ENCODE peak calls at places on chromosomes 7 and 10, in ten cellular contexts. J is IMR-90; I is CD8-positive, alpha-beta T cell; Y is astrocyte; W is uterus; Q is right cardiac atrium; S is heart right ventricle; Z is left lung; H is right lobe of liver; O is tibial artery. L is an unnamed sample.

GRCh38 chr7:130878785-130879184 is 144.8 kb upstream of the KLF14 start:
- DNase-seq in Y (peak; percentile 61), O (no peak), J (peak; percentile 52), S (no peak), Q (no peak), Z (no peak), W (no peak), I (no peak), H (no peak), L (no peak)

GRCh38 chr7:2639151-2639993 is 7.6 kb downstream of the TTYH3 start:
- DNase-seq in O (no peak), Y (no peak), Z (no peak), S (peak; percentile 46), W (no peak), I (no peak), H (no peak), J (no peak), Q (no peak), L (peak; percentile 79)

GRCh38 chr7:27873006-27873295 is 133.0 kb downstream of the TAX1BP1 start:
- DNase-seq in Z (no peak), O (no peak), I (no peak), S (no peak), Y (no peak), Q (no peak), J (no peak), W (no peak), H (no peak), L (no peak)

GRCh38 chr10:119525116-119525515 is 17.4 kb downstream of the RGS10 start:
- DNase-seq in W (no peak), S (no peak), O (no peak), Z (no peak), I (no peak), J (no peak), Y (no peak), Q (no peak), H (no peak), L (no peak)

GRCh38 chr10:103835121-103836045 is 20.0 kb downstream of the SH3PXD2A start:
- DNase-seq in I (no peak), Z (no peak), W (peak; percentile 86), Q (peak; percentile 88), S (peak; percentile 76), J (peak; percentile 87), Y (peak; percentile 53), H (peak; percentile 83), O (peak; percentile 74), L (peak; percentile 65)

GRCh38 chr10:33064706-33065105 is 106.7 kb upstream of the ITGB1 start:
- DNase-seq in H (no peak), O (no peak), W (no peak), Z (no peak), J (peak; percentile 6), S (no peak), I (no peak), Q (no peak), Y (no peak), L (no peak)

GRCh38 chr7:148799893-148800545 is 84.1 kb downstream of the EZH2 start:
- DNase-seq in J (no peak), H (no peak), Q (no peak), W (no peak), S (no peak), Y (no peak), Z (no peak), I (no peak), O (no peak), L (no peak)

GRCh38 chr7:85004402-85004801 is 182.5 kb downstream of the SEMA3D start:
- DNase-seq in H (no peak), Q (no peak), Y (no peak), I (no peak), Z (no peak), W (no peak), J (peak; percentile 29), S (no peak), O (no peak), L (no peak)

GRCh38 chr7:14871880-14872279 is 30.7 kb downstream of the DGKB start:
- DNase-seq in O (no peak), Q (no peak), J (no peak), Z (no peak), Y (no peak), W (no peak), I (no peak), S (no peak), H (no peak), L (no peak)

GRCh38 chr10:43308986-43309385 is 42.1 kb upstream of the RASGEF1A start:
- DNase-seq in O (no peak), I (no peak), W (peak; percentile 31), H (peak; percentile 73), Y (no peak), S (no peak), Z (no peak), J (no peak), Q (peak; percentile 64), L (peak; percentile 39)

GRCh38 chr10:28577506-28577905 is 44.6 kb downstream of the WAC start:
- DNase-seq in Q (no peak), S (no peak), W (no peak), O (no peak), Y (no peak), Z (no peak), H (no peak), I (no peak), J (no peak), L (no peak)

GRCh38 chr7:109579876-109580275 is 1010.2 kb downstream of the DNAJB9 start:
- DNase-seq in S (no peak), I (no peak), J (no peak), Q (no peak), O (no peak), W (no peak), Y (no peak), Z (no peak), H (no peak), L (no peak)

GRCh38 chr10:62860946-62861345 is 44.8 kb upstream of the EGR2 start:
- DNase-seq in J (no peak), Q (no peak), S (no peak), W (no peak), I (no peak), O (no peak), Y (no peak), Z (no peak), H (no peak), L (no peak)

GRCh38 chr7:104267701-104268368 is 60.0 kb upstream of the ORC5 start:
- DNase-seq in I (no peak), S (no peak), O (no peak), Z (no peak), W (no peak), Q (no peak), Y (no peak), J (peak; percentile 28), H (no peak), L (no peak)

GRCh38 chr10:34719746-34720145 is 95.3 kb downstream of the PARD3 start:
- DNase-seq in W (no peak), Q (no peak), H (no peak), J (no peak), Y (no peak), S (no peak), O (no peak), I (no peak), Z (no peak), L (no peak)

GRCh38 chr10:20004087-20004523 is 187.9 kb downstream of the PLXDC2 start:
- DNase-seq in J (peak; percentile 45), W (no peak), I (no peak), Y (peak; percentile 72), O (peak; percentile 49), S (peak; percentile 57), Q (peak; percentile 61), H (peak; percentile 62), Z (peak; percentile 65), L (peak; percentile 73)

DNA sequence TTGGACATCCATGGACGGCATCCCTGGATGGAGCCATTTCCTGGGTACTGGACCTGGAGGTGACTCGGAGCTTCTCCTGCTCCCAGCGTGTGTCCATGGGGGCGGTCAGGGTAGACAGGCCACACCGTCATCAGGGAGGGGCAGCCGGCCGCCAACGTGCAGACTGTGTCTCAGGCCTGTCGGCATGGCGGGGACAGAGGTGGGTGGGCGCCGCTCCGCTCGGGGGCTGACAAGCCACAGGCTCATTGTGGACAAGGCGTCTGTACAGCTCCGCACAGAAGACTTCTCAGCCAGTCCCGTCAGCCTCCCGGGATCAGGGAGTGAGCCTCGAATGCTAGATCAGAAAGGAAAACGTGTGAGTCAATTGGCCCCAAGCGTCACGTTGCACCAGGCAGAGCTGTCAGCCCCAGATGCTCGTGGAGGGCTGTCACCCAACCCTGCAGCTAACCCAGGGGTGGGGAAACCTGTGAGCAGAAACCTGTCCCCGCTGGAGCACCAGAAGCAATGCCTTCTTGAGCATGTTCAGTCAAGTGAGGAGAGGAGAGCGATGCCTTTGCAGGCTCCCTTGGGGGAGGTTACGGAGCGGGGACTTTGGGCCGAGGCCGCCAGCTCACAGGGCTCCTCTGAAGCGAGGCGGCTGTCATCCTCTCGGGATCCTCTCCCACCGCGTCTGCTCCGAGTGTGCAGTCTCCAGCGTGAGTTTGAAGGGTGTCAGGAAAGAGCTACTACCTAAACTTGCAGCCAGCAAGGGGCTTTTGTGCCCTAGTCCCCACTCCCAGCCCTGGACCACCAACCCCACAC is 16.0 kb upstream of the DPYSL4 start:
- DNase-seq in I (no peak), Z (peak; percentile 28), O (no peak), Q (no peak), Y (no peak), W (no peak), H (peak; percentile 53), J (no peak), S (no peak), L (peak; percentile 70)
- H3K27me3 ChIP-seq in I (no peaks in the 10 kb centered on the region), Z (peaks cover 45% of the 10 kb centered on the region), O (no peaks in the 10 kb centered on the region), Q (no peaks in the 10 kb centered on the region), Y (peaks cover 17% of the 10 kb centered on the region), W (no peaks in the 10 kb centered on the region), H (no peaks in the 10 kb centered on the region), J (peaks cover 17% of the 10 kb centered on the region), S (no peaks in the 10 kb centered on the region), L (no peaks in the 10 kb centered on the region)

DNA sequence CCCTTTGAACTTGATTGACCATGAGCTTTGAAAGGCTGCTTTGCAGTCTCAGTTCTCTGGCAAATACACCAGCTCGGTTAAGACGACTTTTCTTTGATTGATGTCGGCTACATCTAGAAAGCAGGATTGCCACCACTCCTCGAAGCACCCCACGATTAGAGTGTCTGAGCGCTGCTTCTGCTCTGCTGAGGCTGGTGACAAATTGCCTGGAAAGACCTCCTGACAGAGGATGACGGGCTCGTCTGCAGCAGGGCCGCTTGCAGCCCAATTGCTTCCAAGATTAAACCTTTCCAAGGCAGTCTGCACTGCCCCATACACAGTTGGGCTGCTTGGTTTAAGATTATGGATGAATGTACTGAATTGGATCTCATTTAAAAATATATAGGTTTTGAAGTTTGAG is 182.0 kb downstream of the CUX1 start:
- DNase-seq in S (no peak), Y (no peak), Z (no peak), W (no peak), H (no peak), O (no peak), J (no peak), I (no peak), Q (no peak), L (no peak)
- H3K4me1 ChIP-seq in S (peaks cover 33% of the 10 kb centered on the region), Y (no peaks in the 10 kb centered on the region), Z (peaks cover 7% of the 10 kb centered on the region), W (peaks cover 4% of the 10 kb centered on the region), H (no peaks in the 10 kb centered on the region), O (no peaks in the 10 kb centered on the region), J (peaks cover 6% of the 10 kb centered on the region), I (no peaks in the 10 kb centered on the region), Q (peaks cover 2% of the 10 kb centered on the region), L (peaks cover 39% of the 10 kb centered on the region)

GRCh38 chr7:82384779-82385178 is 58.8 kb downstream of the CACNA2D1 start:
- DNase-seq in Y (no peak), I (no peak), S (no peak), Q (no peak), H (no peak), Z (no peak), O (no peak), J (no peak), W (no peak), L (no peak)
- H3K27me3 ChIP-seq in Y (no peaks in the 10 kb centered on the region), I (no peaks in the 10 kb centered on the region), S (no peaks in the 10 kb centered on the region), Q (no peaks in the 10 kb centered on the region), H (no peaks in the 10 kb centered on the region), Z (no peaks in the 10 kb centered on the region), O (no peaks in the 10 kb centered on the region), J (no peaks in the 10 kb centered on the region), W (no peaks in the 10 kb centered on the region), L (no peaks in the 10 kb centered on the region)

GRCh38 chr7:155449880-155450557 is 7.9 kb upstream of the EN2 start:
- DNase-seq in I (no peak), J (no peak), S (no peak), W (no peak), Q (no peak), O (no peak), Z (no peak), Y (no peak), H (no peak), L (peak; percentile 47)
- H3K4me1 ChIP-seq in I (no peaks in the 10 kb centered on the region), J (no peaks in the 10 kb centered on the region), S (peaks cover 41% of the 10 kb centered on the region), W (peaks cover 18% of the 10 kb centered on the region), Q (peaks cover 2% of the 10 kb centered on the region), O (no peaks in the 10 kb centered on the region), Z (peaks cover 15% of the 10 kb centered on the region), Y (no peaks in the 10 kb centered on the region), H (peaks cover 12% of the 10 kb centered on the region), L (peaks cover 24% of the 10 kb centered on the region)

L was measured in spleen.